ENCODE peak calls at places on chromosome 2, in six cellular contexts. T is fibroblast of the aortic adventitia, X is cardiac fibroblast, E is fibroblast of lung, K is NCI-H1092 treated with DMSO at 0.1 percent for 48 hours, C is tibial artery. D is an unnamed sample.

GRCh38 chr2:157741819-157742484 is 113.3 kb upstream of the ACVR1C start:
- DNase-seq in T (no peak), X (no peak), C (no peak), E (no peak), K (no peak), D (no peak)

GRCh38 chr2:53131416-53131815 is 636.2 kb upstream of the CHAC2 start:
- DNase-seq in T (peak), E (peak), X (peak), K (no peak), C (no peak), D (no peak)

GRCh38 chr2:118249970-118250369 is 161.7 kb downstream of the INSIG2 start:
- DNase-seq in K (no peak), C (no peak), E (no peak), X (no peak), T (no peak), D (no peak)

GRCh38 chr2:54629914-54630609 is 93.4 kb upstream of the EML6 start:
- DNase-seq in X (peak), E (no peak), C (no peak), T (peak), K (no peak), D (no peak)

GRCh38 chr2:141517852-141518421 is 612.9 kb downstream of the LRP1B start:
- DNase-seq in X (no peak), E (no peak), C (no peak), T (no peak), K (no peak), D (no peak)

GRCh38 chr2:44342854-44343253 is 18.4 kb downstream of the PREPL start:
- DNase-seq in E (peak), X (peak), T (no peak), C (no peak), K (no peak), D (peak)

GRCh38 chr2:172943992-172944793 is 131.5 kb upstream of the MAP3K20 start:
- DNase-seq in X (no peak), T (no peak), K (no peak), E (no peak), C (no peak), D (no peak)

GRCh38 chr2:128091691-128092050 is 671 bp downstream of the UGGT1 start:
- DNase-seq in C (no peak), E (peak), X (peak), K (no peak), T (peak), D (peak)

GRCh38 chr2:85216927-85217326 is 83.7 kb downstream of the TCF7L1 start:
- DNase-seq in E (no peak), C (no peak), X (no peak), T (no peak), K (no peak), D (no peak)

GRCh38 chr2:85999131-85999831 is 106.4 kb downstream of the POLR1A start:
- DNase-seq in T (no peak), X (peak), E (no peak), C (peak), K (no peak), D (peak)

GRCh38 chr2:112814278-112814677 is 22.3 kb downstream of the IL1B start:
- DNase-seq in K (no peak), X (peak), E (no peak), T (peak), C (no peak), D (no peak)

GRCh38 chr2:100818003-100818605 is 1.8 kb upstream of the NPAS2 start:
- DNase-seq in X (peak), K (no peak), E (peak), T (peak), C (no peak), D (peak)

GRCh38 chr2:55460562-55460961 is 40.9 kb upstream of the CCDC88A start:
- DNase-seq in T (peak), K (no peak), X (peak), E (peak), C (no peak), D (no peak)

GRCh38 chr2:152240559-152241231 is 65.1 kb upstream of the STAM2 start:
- DNase-seq in C (no peak), E (peak), T (peak), K (no peak), X (peak), D (peak)

D was measured in endothelial cell of umbilical vein.